ENCODE peak calls at places on chromosomes 12 and 14, in four cellular contexts. One of them, this sample, is unnamed.

GRCh38 chr12:103801709-103802585 is 39.1 kb downstream of the NT5DC3 start:
- DNase-seq in K562: no peak
- DNase-seq in HepG2: peak; percentile 57
- DNase-seq in GM12878: no peak
- DNase-seq in this sample: no peak

GRCh38 chr14:52299692-52300278 is 14.3 kb upstream of the PTGER2 start:
- DNase-seq in K562: peak; percentile 12
- DNase-seq in HepG2: peak; percentile 59
- DNase-seq in GM12878: no peak
- DNase-seq in this sample: no peak

GRCh38 chr14:54462048-54462447 is 20.9 kb upstream of the CNIH1 start:
- DNase-seq in K562: no peak
- DNase-seq in HepG2: no peak
- DNase-seq in GM12878: no peak
- DNase-seq in this sample: no peak

GRCh38 chr14:104957146-104958113 is 20.7 kb downstream of the AHNAK2 start:
- DNase-seq in K562: no peak
- DNase-seq in HepG2: no peak
- DNase-seq in GM12878: no peak
- DNase-seq in this sample: no peak

GRCh38 chr12:52285172-52285745 is 6.1 kb downstream of the KRT81 start:
- DNase-seq in K562: no peak
- DNase-seq in HepG2: no peak
- DNase-seq in GM12878: no peak
- DNase-seq in this sample: no peak

GRCh38 chr14:94682061-94682516 is 69.9 kb downstream of the SERPINA3 start:
- DNase-seq in K562: no peak
- DNase-seq in HepG2: no peak
- DNase-seq in GM12878: no peak
- DNase-seq in this sample: no peak

GRCh38 chr12:11324426-11324825 is 14.2 kb upstream of the PRB4 start:
- DNase-seq in K562: no peak
- DNase-seq in HepG2: no peak
- DNase-seq in GM12878: no peak
- DNase-seq in this sample: no peak

GRCh38 chr12:38159092-38159551 is 157.5 kb upstream of the ALG10B start:
- DNase-seq in K562: no peak
- DNase-seq in HepG2: no peak
- DNase-seq in GM12878: no peak
- DNase-seq in this sample: no peak

GRCh38 chr14:21072781-21073339 is 2.8 kb downstream of the ARHGEF40 start:
- DNase-seq in K562: no peak
- DNase-seq in HepG2: no peak
- DNase-seq in GM12878: no peak
- DNase-seq in this sample: no peak

GRCh38 chr14:77069551-77069950 is 28.5 kb upstream of the CIPC start:
- DNase-seq in K562: no peak
- DNase-seq in HepG2: no peak
- DNase-seq in GM12878: no peak
- DNase-seq in this sample: no peak

GRCh38 chr12:113369391-113369790 is 11.0 kb downstream of the PLBD2 start:
- DNase-seq in K562: no peak
- DNase-seq in HepG2: no peak
- DNase-seq in GM12878: no peak
- DNase-seq in this sample: no peak

GRCh38 chr14:103542545-103543088 is 13.6 kb downstream of the TRMT61A start:
- DNase-seq in K562: peak; percentile 33
- DNase-seq in HepG2: no peak
- DNase-seq in GM12878: no peak
- DNase-seq in this sample: no peak

GRCh38 chr14:50676814-50677516 is 8.9 kb upstream of the SAV1 start:
- DNase-seq in K562: no peak
- DNase-seq in HepG2: no peak
- DNase-seq in GM12878: no peak
- DNase-seq in this sample: no peak

GRCh38 chr14:90624732-90625444 is 191.3 kb downstream of the TTC7B start:
- DNase-seq in K562: no peak
- DNase-seq in HepG2: peak; percentile 53
- DNase-seq in GM12878: no peak
- DNase-seq in this sample: no peak

GRCh38 chr12:31732926-31733548 is 4.2 kb upstream of the AMN1 start:
- DNase-seq in K562: peak; percentile 57
- DNase-seq in HepG2: peak; percentile 70
- DNase-seq in GM12878: peak; percentile 64
- DNase-seq in this sample: peak; percentile 70

GRCh38 chr14:76647699-76648298 is 113.5 kb upstream of the VASH1 start:
- DNase-seq in K562: peak; percentile 54
- DNase-seq in HepG2: peak; percentile 52
- DNase-seq in GM12878: no peak
- DNase-seq in this sample: no peak

GRCh38 chr12:6226701-6227096 is 26.5 kb downstream of the CD9 start:
- DNase-seq in K562: no peak
- DNase-seq in HepG2: no peak
- DNase-seq in GM12878: no peak
- DNase-seq in this sample: no peak

GRCh38 chr14:104093366-104094055 is 8.0 kb downstream of the ASPG start:
- DNase-seq in K562: peak; percentile 76
- DNase-seq in HepG2: no peak
- DNase-seq in GM12878: no peak
- DNase-seq in this sample: no peak

GRCh38 chr12:108567974-108568652 is 5.7 kb downstream of the ISCU start:
- DNase-seq in K562: no peak
- DNase-seq in HepG2: no peak
- DNase-seq in GM12878: peak; percentile 77
- DNase-seq in this sample: no peak

GRCh38 chr12:70646850-70647249 is 9.6 kb upstream of the PTPRB start:
- DNase-seq in K562: no peak
- DNase-seq in HepG2: no peak
- DNase-seq in GM12878: no peak
- DNase-seq in this sample: no peak

GRCh38 chr14:53180272-53181221 is 27.4 kb upstream of the DDHD1 start:
- DNase-seq in K562: peak; percentile 7
- DNase-seq in HepG2: peak; percentile 15
- DNase-seq in GM12878: peak; percentile 78
- DNase-seq in this sample: peak; percentile 23

GRCh38 chr12:27865421-27865820 is 85.4 kb upstream of the MANSC4 start:
- DNase-seq in K562: no peak
- DNase-seq in HepG2: no peak
- DNase-seq in GM12878: no peak
- DNase-seq in this sample: no peak

GRCh38 chr12:53207042-53207441 is at the start of gene ITGB7:
- DNase-seq in K562: peak; percentile 68
- DNase-seq in HepG2: no peak
- DNase-seq in GM12878: peak; percentile 64
- DNase-seq in this sample: no peak

GRCh38 chr12:120394483-120395367 is 25.8 kb upstream of the MSI1 start:
- DNase-seq in K562: no peak
- DNase-seq in HepG2: no peak
- DNase-seq in GM12878: no peak
- DNase-seq in this sample: peak; percentile 80

GRCh38 chr12:89504560-89505346 is 19.8 kb downstream of the GALNT4 start:
- DNase-seq in K562: no peak
- DNase-seq in HepG2: no peak
- DNase-seq in GM12878: no peak
- DNase-seq in this sample: no peak

GRCh38 chr12:66446276-66446675 is 144.0 kb downstream of the HELB start:
- DNase-seq in K562: no peak
- DNase-seq in HepG2: no peak
- DNase-seq in GM12878: no peak
- DNase-seq in this sample: no peak

GRCh38 chr12:78088391-78088832 is 257.7 kb downstream of the NAV3 start:
- DNase-seq in K562: no peak
- DNase-seq in HepG2: no peak
- DNase-seq in GM12878: no peak
- DNase-seq in this sample: no peak

GRCh38 chr14:91333640-91334039 is 84.0 kb downstream of the CCDC88C start:
- DNase-seq in K562: no peak
- DNase-seq in HepG2: no peak
- DNase-seq in GM12878: no peak
- DNase-seq in this sample: no peak

GRCh38 chr14:105165761-105166485 is 2.7 kb downstream of the JAG2 start:
- DNase-seq in K562: no peak
- DNase-seq in HepG2: no peak
- DNase-seq in GM12878: no peak
- DNase-seq in this sample: no peak

GRCh38 chr14:89144642-89145041 is 272.4 kb downstream of the FOXN3 start:
- DNase-seq in K562: no peak
- DNase-seq in HepG2: peak; percentile 9
- DNase-seq in GM12878: no peak
- DNase-seq in this sample: no peak
- H3K79me2 ChIP-seq in K562: no peaks in the 10 kb centered on the region
- H3K79me2 ChIP-seq in HepG2: no peaks in the 10 kb centered on the region
- H3K79me2 ChIP-seq in GM12878: no peaks in the 10 kb centered on the region
- H3K79me2 ChIP-seq in this sample: no peaks in the 10 kb centered on the region

GRCh38 chr12:101570022-101570421 is 24.7 kb upstream of the MYBPC1 start:
- DNase-seq in K562: no peak
- DNase-seq in HepG2: peak; percentile 81
- DNase-seq in GM12878: no peak
- DNase-seq in this sample: no peak

GRCh38 chr12:101563197-101563596 is 31.6 kb upstream of the MYBPC1 start:
- DNase-seq in K562: no peak
- DNase-seq in HepG2: no peak
- DNase-seq in GM12878: no peak
- DNase-seq in this sample: no peak

GRCh38 chr12:101564912-101565311 is 29.9 kb upstream of the MYBPC1 start:
- DNase-seq in K562: peak; percentile 22
- DNase-seq in HepG2: no peak
- DNase-seq in GM12878: no peak
- DNase-seq in this sample: no peak

GRCh38 chr12:101566318-101566717 is 28.5 kb upstream of the MYBPC1 start:
- DNase-seq in K562: no peak
- DNase-seq in HepG2: peak; percentile 16
- DNase-seq in GM12878: no peak
- DNase-seq in this sample: no peak

DNA sequence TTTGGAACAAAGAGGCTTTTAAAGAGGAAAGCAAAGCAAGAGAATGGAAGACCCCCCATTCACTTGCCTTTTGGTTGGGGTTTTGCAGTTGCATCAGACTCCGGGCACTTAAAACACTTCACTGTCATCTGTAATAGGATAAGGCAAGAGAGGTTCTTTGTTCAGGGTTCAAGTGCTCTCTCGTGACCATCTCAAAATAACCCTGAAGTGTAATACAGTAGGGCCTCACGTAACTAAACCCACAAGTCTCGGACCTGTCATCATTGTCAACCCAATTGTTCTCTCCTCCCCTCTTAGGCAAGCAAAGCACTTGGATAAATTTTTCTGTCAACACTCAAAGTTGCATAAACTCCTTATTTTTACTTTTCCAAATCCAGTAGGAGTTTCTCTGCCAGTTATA is 26.9 kb upstream of the MYBPC1 start:
- DNase-seq in K562: no peak
- DNase-seq in HepG2: no peak
- DNase-seq in GM12878: no peak
- DNase-seq in this sample: no peak
- TF ChIP-seq SP1 in K562: no peak
- TF ChIP-seq SP1 in HepG2: no peak
- TF ChIP-seq SP1 in GM12878: no peak
- TF ChIP-seq SP1 in this sample: no peak

DNA sequence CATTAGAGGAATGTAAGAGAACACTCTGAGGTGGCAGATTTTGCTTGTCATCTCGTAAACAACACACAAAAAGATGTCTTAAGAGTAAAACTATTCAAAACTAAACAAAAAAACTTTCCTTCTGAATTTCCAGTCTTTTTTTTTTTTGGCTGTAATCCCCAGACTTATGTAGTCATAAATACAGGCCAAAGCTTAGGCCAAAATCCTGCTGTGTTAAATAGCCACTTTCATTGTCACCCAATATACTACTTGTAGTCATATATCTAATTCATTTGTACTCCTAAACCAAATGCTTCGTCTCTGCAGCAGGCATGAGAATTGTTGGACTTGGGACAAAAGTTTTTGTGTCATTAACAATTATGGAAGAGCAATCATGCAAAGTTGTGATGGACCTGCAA is 103.5 kb upstream of the ATF1 start:
- DNase-seq in K562: no peak
- DNase-seq in HepG2: no peak
- DNase-seq in GM12878: no peak
- DNase-seq in this sample: no peak
- TF ChIP-seq BRCA1 in K562: no peak
- TF ChIP-seq BRCA1 in HepG2: no peak
- TF ChIP-seq BRCA1 in GM12878: no peak
- TF ChIP-seq BRCA1 in this sample: no peak

DNA sequence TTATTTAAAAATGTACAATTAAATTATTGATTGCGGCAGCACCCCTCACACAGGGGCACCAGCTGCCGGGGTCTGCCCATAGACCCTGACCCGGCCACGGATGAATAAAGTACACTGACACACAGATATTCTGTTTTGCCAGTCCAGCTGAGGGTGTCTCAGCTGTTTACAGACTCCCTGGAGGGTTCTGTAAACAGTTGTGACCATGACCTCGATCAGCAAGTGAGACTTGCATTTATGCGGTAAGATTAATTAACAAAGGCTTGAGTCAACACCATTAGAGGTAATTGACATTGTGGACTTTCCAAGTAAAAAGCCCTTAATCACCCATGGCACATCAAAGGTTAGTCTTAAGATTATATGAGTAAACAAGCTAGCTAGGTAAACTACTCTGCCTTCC is 94.3 kb downstream of the FUT8 start:
- DNase-seq in K562: no peak
- DNase-seq in HepG2: peak; percentile 5
- DNase-seq in GM12878: no peak
- DNase-seq in this sample: no peak
- H3K79me2 ChIP-seq in K562: no peaks in the 10 kb centered on the region
- H3K79me2 ChIP-seq in HepG2: no peaks in the 10 kb centered on the region
- H3K79me2 ChIP-seq in GM12878: peaks cover 57% of the 10 kb centered on the region
- H3K79me2 ChIP-seq in this sample: no peaks in the 10 kb centered on the region

DNA sequence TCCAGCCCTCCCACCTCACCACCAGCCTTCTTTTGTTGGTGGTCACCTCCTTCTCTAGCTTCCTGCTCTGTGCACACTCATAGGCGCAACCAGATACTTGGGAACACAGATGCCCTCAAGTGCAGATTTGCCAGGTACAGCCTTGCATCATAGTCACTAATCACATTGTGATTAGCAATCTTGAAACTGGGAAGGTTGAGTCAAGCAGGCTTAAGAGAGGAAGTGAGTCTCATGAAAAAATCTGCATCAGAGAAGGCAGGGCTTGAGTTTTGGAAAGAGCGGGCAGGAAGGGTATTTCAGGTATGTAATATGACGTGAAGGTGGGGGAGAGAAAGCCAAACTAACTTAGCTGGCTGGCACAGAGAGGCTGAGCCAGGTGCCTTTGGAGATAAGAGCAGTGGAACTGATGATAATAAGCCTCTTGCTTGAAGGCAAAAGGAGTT is 2.7 kb upstream of the RABGGTA start:
- DNase-seq in K562: no peak
- DNase-seq in HepG2: no peak
- DNase-seq in GM12878: peak; percentile 93
- DNase-seq in this sample: no peak
- TF ChIP-seq SP1 in K562: no peak
- TF ChIP-seq SP1 in HepG2: no peak
- TF ChIP-seq SP1 in GM12878: no peak
- TF ChIP-seq SP1 in this sample: no peak

This sample was measured in H1.